ENCODE peak calls at places on chromosomes 7 and 10, in four cellular contexts. N, S, J and H are unnamed samples.

GRCh38 chr7:105656922-105657521 is 75.7 kb upstream of the EFCAB10 start:
- DNase-seq in N (peak; percentile 70), S (peak; percentile 28), J (no peak), H (peak; percentile 63)

GRCh38 chr10:77586719-77587423 is 50.7 kb downstream of the KCNMA1 start:
- DNase-seq in N (peak; percentile 94), S (peak; percentile 88), J (peak; percentile 88), H (no peak)

GRCh38 chr10:48804740-48805182 is 120.1 kb downstream of the WDFY4 start:
- DNase-seq in N (no peak), S (no peak), J (no peak), H (peak; percentile 79)

GRCh38 chr7:36984051-36984492 is 259.8 kb upstream of the AOAH start:
- DNase-seq in N (no peak), S (no peak), J (no peak), H (no peak)

GRCh38 chr7:15921576-15921975 is 235.1 kb upstream of the MEOX2 start:
- DNase-seq in N (peak; percentile 83), S (no peak), J (no peak), H (no peak)

GRCh38 chr7:141360414-141360760 is 190.8 kb upstream of the AGK start:
- DNase-seq in N (no peak), S (no peak), J (no peak), H (no peak)

GRCh38 chr7:71343821-71344341 is 211.9 kb downstream of the GALNT17 start:
- DNase-seq in N (no peak), S (no peak), J (no peak), H (no peak)

GRCh38 chr10:42650374-42650773 is 12.0 kb upstream of the ZNF33B start:
- DNase-seq in N (no peak), S (no peak), J (no peak), H (no peak)

GRCh38 chr10:50275650-50276235 is 24.4 kb upstream of the ASAH2 start:
- DNase-seq in N (peak; percentile 86), S (peak; percentile 24), J (peak; percentile 31), H (peak; percentile 13)

GRCh38 chr7:159102681-159103381 is 41.8 kb downstream of the VIPR2 start:
- DNase-seq in N (no peak), S (no peak), J (no peak), H (no peak)

GRCh38 chr7:131945313-131945831 is 388.9 kb upstream of the PODXL start:
- DNase-seq in N (peak; percentile 67), S (peak; percentile 50), J (no peak), H (peak; percentile 46)

GRCh38 chr7:40986351-40986873 is 716.5 kb downstream of the INHBA start:
- DNase-seq in N (peak; percentile 76), S (peak; percentile 92), J (peak; percentile 52), H (no peak)

GRCh38 chr7:94856643-94857042 is 50.8 kb upstream of the PPP1R9A start:
- DNase-seq in N (peak; percentile 11), S (peak; percentile 3), J (no peak), H (no peak)

GRCh38 chr10:64477791-64478190 is 956.6 kb downstream of the REEP3 start:
- DNase-seq in N (no peak), S (no peak), J (no peak), H (no peak)

GRCh38 chr10:788796-789748 is 99.6 kb upstream of the DIP2C start:
- DNase-seq in N (peak; percentile 69), S (no peak), J (no peak), H (peak; percentile 3)

GRCh38 chr7:44796034-44796503 is 412 bp upstream of the PPIA start:
- DNase-seq in N (peak; percentile 54), S (peak; percentile 53), J (peak; percentile 60), H (no peak)

GRCh38 chr7:43577485-43577951 is 5.4 kb upstream of the STK17A start:
- DNase-seq in N (no peak), S (peak; percentile 39), J (no peak), H (peak; percentile 93)

GRCh38 chr7:47285860-47286491 is 295.9 kb downstream of the TNS3 start:
- DNase-seq in N (no peak), S (peak; percentile 40), J (no peak), H (no peak)

GRCh38 chr10:133258066-133258817 is 18.4 kb downstream of the ADAM8 start:
- DNase-seq in N (peak; percentile 65), S (no peak), J (peak; percentile 54), H (peak; percentile 38)

GRCh38 chr7:96901822-96902412 is 103.4 kb upstream of the DLX6 start:
- DNase-seq in N (peak; percentile 92), S (no peak), J (no peak), H (no peak)

GRCh38 chr7:157738064-157738460 is 401.3 kb downstream of the DNAJB6 start:
- DNase-seq in N (no peak), S (peak; percentile 48), J (no peak), H (no peak)

GRCh38 chr7:147029935-147030334 is 913.3 kb downstream of the CNTNAP2 start:
- DNase-seq in N (peak; percentile 34), S (no peak), J (no peak), H (no peak)

GRCh38 chr10:3567291-3567963 is 217.6 kb downstream of the KLF6 start:
- DNase-seq in N (peak; percentile 41), S (no peak), J (no peak), H (no peak)

GRCh38 chr10:133324198-133324792 is 12.4 kb downstream of the CALY start:
- DNase-seq in N (peak; percentile 36), S (peak; percentile 59), J (peak; percentile 53), H (peak; percentile 89)

GRCh38 chr7:105565190-105565589 is 16.1 kb downstream of the EFCAB10 start:
- DNase-seq in N (no peak), S (no peak), J (no peak), H (no peak)

GRCh38 chr7:85525661-85526060 is 338.8 kb upstream of the SEMA3D start:
- DNase-seq in N (no peak), S (no peak), J (no peak), H (no peak)

GRCh38 chr7:20354825-20355466 is 24.2 kb downstream of the ITGB8 start:
- DNase-seq in N (no peak), S (no peak), J (no peak), H (no peak)

GRCh38 chr7:2609001-2609411 is 22.8 kb upstream of the TTYH3 start:
- DNase-seq in N (peak; percentile 22), S (peak; percentile 52), J (no peak), H (no peak)

GRCh38 chr7:111045469-111045868 is 45.5 kb upstream of the LRRN3 start:
- DNase-seq in N (no peak), S (peak; percentile 10), J (no peak), H (no peak)

GRCh38 chr10:122010405-122011050 is 21.6 kb downstream of the TACC2 start:
- DNase-seq in N (no peak), S (peak; percentile 71), J (no peak), H (no peak)

GRCh38 chr10:125708971-125709503 is 10.5 kb upstream of the EDRF1 start:
- DNase-seq in N (no peak), S (no peak), J (no peak), H (no peak)

GRCh38 chr10:112375721-112376577 is 2.0 kb downstream of the ACSL5 start:
- DNase-seq in N (peak; percentile 45), S (peak; percentile 66), J (peak; percentile 69), H (peak; percentile 56)

DNA sequence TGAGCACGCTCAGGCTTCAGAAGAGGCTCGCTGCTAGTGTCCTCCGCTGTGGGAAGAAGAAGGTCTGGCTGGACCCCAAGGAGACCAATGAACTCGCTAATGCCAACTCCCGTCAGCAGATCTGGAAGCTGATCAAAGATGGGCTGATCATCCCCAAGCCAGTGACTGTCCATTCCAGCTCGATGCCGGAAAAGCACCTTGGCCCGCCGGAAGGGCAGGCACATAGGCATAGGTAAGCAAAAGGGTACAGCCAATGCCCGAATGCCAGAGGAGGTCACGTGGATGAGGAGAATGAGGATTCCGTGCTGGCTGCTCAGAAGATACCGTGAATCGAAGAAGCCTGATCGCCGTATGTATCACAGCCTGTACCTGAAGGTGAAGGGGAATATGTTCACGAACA is 5.7 kb upstream of the PPP2R2D start:
- DNase-seq in N (no peak), S (no peak), J (no peak), H (no peak)
- H3K27me3 ChIP-seq in N (no peaks in the 10 kb centered on the region), S (peaks cover 10% of the 10 kb centered on the region), J (peaks cover 16% of the 10 kb centered on the region), H (no peaks in the 10 kb centered on the region)

GRCh38 chr7:126589068-126589684 is 663.6 kb downstream of the GRM8 start:
- DNase-seq in N (no peak), S (no peak), J (no peak), H (peak; percentile 55)
- H3K4me3 ChIP-seq in N (no peak overlapping the region), S (no peak overlapping the region), J (no peak overlapping the region), H (no peak overlapping the region)

GRCh38 chr10:127738512-127739424 is 1.8 kb downstream of the FOXI2 start:
- DNase-seq in N (no peak), S (no peak), J (no peak), H (no peak)
- H3K27me3 ChIP-seq in N (no peaks in the 10 kb centered on the region), S (peaks cover 97% of the 10 kb centered on the region), J (no peaks in the 10 kb centered on the region), H (no peaks in the 10 kb centered on the region)

DNA sequence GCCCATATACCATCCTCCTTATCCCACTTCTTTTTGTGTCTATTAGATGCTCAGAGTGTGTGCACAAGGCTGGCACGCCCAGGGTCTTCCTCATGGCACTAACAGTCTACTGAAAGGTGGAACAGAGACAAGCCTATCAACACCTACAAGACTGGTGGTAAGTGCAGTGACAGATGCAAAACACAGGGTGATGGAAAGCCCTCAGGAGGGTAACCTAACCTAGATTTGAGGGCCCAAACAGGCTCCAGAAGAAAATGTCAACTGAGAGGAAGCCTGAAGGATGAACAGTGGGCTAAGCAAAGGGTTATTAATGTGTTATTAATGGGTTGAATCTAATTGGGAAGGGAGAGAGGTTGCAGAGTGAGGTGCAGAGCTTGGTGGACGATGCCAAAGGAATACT is 1.2 kb upstream of the FAS start:
- DNase-seq in N (no peak), S (no peak), J (no peak), H (no peak)
- H3K4me3 ChIP-seq in N (peak overlapping the region; percentile 81), S (no peak overlapping the region), J (no peak overlapping the region), H (no peak overlapping the region)